ENCODE peak calls at places on chromosome 14, in seven cellular contexts. P, I, N, F, L, O and V are unnamed samples. For H3K27me3, the result is how much of the 10 kb centered on the place peaks cover.

GRCh38 chr14:30252800-30253425 is 306.0 kb upstream of the G2E3 start:
- DNase-seq in O (no peak), F (no peak), N (no peak), L (no peak), I (no peak), P (no peak), V (peak)

GRCh38 chr14:56224691-56225681 is 106.8 kb downstream of the PELI2 start:
- DNase-seq in L (peak), F (no peak), I (no peak), P (no peak), O (no peak), N (no peak), V (no peak)

GRCh38 chr14:74649673-74650072 is 37.6 kb upstream of the LTBP2 start:
- DNase-seq in F (no peak), I (peak), L (no peak), N (no peak), O (no peak), P (no peak), V (peak)

GRCh38 chr14:49218436-49219092 is 367.6 kb downstream of the RPS29 start:
- DNase-seq in L (no peak), I (no peak), O (no peak), N (no peak), F (no peak), P (no peak), V (no peak)

GRCh38 chr14:33564774-33565630 is 385.9 kb downstream of the EGLN3 start:
- DNase-seq in F (no peak), N (no peak), I (no peak), P (no peak), O (no peak), L (no peak), V (peak)

GRCh38 chr14:79656086-79656485 is 555.2 kb downstream of the DIO2 start:
- DNase-seq in F (no peak), P (no peak), N (no peak), I (no peak), L (no peak), O (no peak), V (no peak)

GRCh38 chr14:58805605-58806358 is 168.0 kb downstream of the DACT1 start:
- DNase-seq in P (no peak), F (no peak), I (no peak), O (no peak), N (no peak), L (no peak), V (no peak)

GRCh38 chr14:98501335-98501734 is 770.7 kb downstream of the BCL11B start:
- DNase-seq in P (no peak), F (no peak), O (no peak), N (no peak), I (no peak), L (no peak), V (peak)

GRCh38 chr14:22887990-22888378 is 5.0 kb downstream of the REM2 start:
- DNase-seq in O (no peak), L (no peak), F (no peak), I (no peak), N (no peak), P (no peak), V (no peak)

GRCh38 chr14:22226381-22226780 is 362.6 kb downstream of the DAD1 start:
- DNase-seq in P (no peak), N (no peak), L (no peak), F (no peak), I (no peak), O (no peak), V (peak)

GRCh38 chr14:95480109-95480886 is 36.2 kb downstream of the SYNE3 start:
- DNase-seq in O (peak), F (no peak), I (peak), L (no peak), P (no peak), N (peak), V (no peak)

GRCh38 chr14:50619569-50620141 is 48.5 kb downstream of the SAV1 start:
- DNase-seq in O (no peak), N (no peak), F (no peak), L (no peak), I (no peak), P (no peak), V (peak)

GRCh38 chr14:29906256-29906885 is 21.3 kb downstream of the PRKD1 start:
- DNase-seq in F (no peak), N (no peak), P (no peak), I (peak), L (peak), O (no peak), V (peak)

GRCh38 chr14:71487941-71488340 is 444.3 kb upstream of the RGS6 start:
- DNase-seq in N (no peak), F (no peak), I (no peak), O (no peak), P (no peak), L (no peak), V (no peak)

GRCh38 chr14:97412933-97413574 is 615.9 kb downstream of the VRK1 start:
- DNase-seq in I (no peak), P (no peak), O (no peak), F (no peak), N (no peak), L (no peak), V (no peak)

GRCh38 chr14:95233702-95234241 is 76.4 kb upstream of the DICER1 start:
- DNase-seq in F (no peak), I (no peak), P (no peak), L (peak), O (no peak), N (peak), V (no peak)

GRCh38 chr14:52348796-52349195 is 34.7 kb downstream of the PTGER2 start:
- DNase-seq in O (no peak), N (no peak), L (no peak), P (no peak), F (no peak), I (no peak), V (peak)

GRCh38 chr14:90461425-90461824 is 64.6 kb downstream of the CALM1 start:
- DNase-seq in O (no peak), P (no peak), L (no peak), N (no peak), F (no peak), I (no peak), V (no peak)

GRCh38 chr14:94217116-94217515 is 43.0 kb downstream of the PPP4R4 start:
- DNase-seq in F (no peak), N (no peak), P (no peak), L (no peak), O (no peak), I (peak), V (no peak)

GRCh38 chr14:94754391-94754942 is 15.4 kb downstream of the GSC start:
- DNase-seq in N (no peak), L (no peak), P (no peak), O (peak), I (no peak), F (no peak), V (no peak)

GRCh38 chr14:92253381-92253894 is 69.5 kb upstream of the SLC24A4 start:
- DNase-seq in L (no peak), F (no peak), N (no peak), P (no peak), I (peak), O (no peak), V (no peak)
- TF ChIP-seq CTCF in L (no peak), F (no peak), N (no peak), P (no peak), I (no peak), O (no peak), V (no peak)

DNA sequence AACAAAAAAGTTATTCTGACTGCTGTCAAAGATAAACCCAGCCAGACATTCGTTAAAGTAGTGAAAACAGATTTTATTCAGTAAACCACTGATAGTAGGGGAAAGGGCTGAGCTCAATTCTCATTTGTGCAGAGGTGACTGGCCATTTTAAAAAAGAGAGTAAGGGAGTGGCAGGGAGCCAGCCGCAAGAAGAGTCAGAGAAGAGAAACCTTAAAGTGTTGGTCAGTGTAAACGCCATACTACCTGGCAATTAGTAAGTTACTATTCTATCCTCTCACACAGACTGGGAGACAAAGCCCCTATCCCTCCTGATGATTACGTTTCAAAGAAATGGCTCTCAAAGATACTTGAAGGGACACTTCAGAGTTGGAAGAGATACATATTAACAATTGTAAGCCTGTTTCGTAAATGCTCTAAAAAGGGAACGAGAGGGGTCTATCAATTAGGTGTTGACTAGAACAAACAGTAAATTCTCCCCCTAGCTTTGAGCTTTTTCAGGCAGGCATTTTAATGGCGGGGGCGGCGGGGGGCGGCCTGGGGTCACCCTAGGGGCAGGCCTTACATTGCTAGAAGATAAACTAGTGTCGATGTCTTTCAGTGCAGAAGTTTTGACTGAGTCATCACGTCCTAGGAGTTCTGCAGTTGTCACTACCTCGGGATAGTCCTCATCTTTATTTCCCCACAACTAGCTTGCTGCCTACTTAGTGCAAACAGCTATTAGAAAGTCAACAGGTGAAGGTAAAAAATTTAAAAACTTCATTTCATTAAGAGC is 1.8 kb downstream of the ATP6V1D start:
- DNase-seq in P (no peak), F (no peak), N (no peak), L (no peak), O (no peak), I (no peak), V (peak)
- H3K4me3 ChIP-seq in P (peak), F (no peak), N (peak), L (peak), O (no peak), I (peak), V (peak)

GRCh38 chr14:41548666-41549065 is 58.0 kb upstream of the LRFN5 start:
- DNase-seq in P (no peak), L (no peak), F (no peak), I (no peak), O (no peak), N (no peak), V (no peak)
- H3K27me3 ChIP-seq in P (under half), L (under half), F (under half), I (under half), O (under half), N (under half), V (under half)

GRCh38 chr14:82855912-82856381 is 1322.3 kb upstream of the SEL1L start:
- DNase-seq in I (no peak), O (no peak), F (no peak), N (no peak), L (no peak), P (no peak), V (peak)

GRCh38 chr14:82854851-82855250 is 1321.2 kb upstream of the SEL1L start:
- DNase-seq in P (no peak), N (no peak), F (no peak), L (no peak), I (no peak), O (no peak), V (no peak)

DNA sequence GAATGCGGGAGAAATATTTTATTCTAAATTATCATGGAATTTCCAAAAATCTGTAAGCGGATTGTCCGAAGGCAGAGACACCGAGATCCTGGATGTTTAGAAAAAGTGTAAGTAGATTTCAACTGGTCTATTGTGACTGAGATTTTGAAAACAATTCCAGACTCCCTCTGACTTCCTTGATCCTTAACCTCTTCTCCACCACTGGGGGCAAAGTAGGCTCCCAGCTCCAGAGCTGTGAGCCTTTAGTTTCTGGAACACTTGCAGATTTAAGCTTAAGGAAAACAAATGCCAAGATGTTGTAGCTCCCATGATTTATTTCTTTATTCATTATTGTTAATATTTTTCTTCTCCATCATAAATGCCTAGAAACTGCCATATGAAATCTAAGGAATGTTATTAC is 1320.5 kb upstream of the SEL1L start:
- DNase-seq in F (no peak), O (no peak), N (no peak), I (no peak), L (no peak), P (no peak), V (no peak)
- TF ChIP-seq CTCF in F (no peak), O (no peak), N (no peak), I (no peak), L (no peak), P (no peak), V (no peak)

DNA sequence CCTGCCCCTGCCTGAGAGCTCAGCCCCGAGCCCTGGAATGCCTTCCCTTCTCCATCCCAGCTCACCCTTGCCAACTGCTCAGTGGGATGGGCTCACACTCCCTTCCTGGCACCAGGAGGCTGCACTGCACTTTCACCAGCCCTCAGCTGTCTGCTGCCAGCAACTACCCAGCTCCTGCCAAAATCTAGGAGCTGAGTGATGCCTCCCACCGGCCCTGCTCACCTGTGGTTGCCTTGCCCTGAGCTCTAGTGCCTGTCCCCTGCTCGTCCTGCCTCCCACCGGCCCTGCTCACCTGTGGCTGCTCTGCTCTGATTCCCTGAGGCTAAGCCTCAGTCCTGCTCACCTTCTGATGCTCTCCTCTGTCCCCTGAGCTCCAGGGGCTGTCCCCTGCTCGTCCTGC is 119.8 kb downstream of the TMEM121 start:
- DNase-seq in L (no peak), I (peak), F (no peak), N (no peak), P (no peak), O (no peak), V (no peak)
- H3K4me3 ChIP-seq in L (no peak), I (no peak), F (no peak), N (no peak), P (no peak), O (no peak), V (no peak)

GRCh38 chr14:68391292-68392014 is 401.4 kb downstream of the ZFP36L1 start:
- DNase-seq in F (peak), L (no peak), N (peak), P (no peak), I (peak), O (no peak), V (no peak)
- H3K27me3 ChIP-seq in F (under half), L (under half), N (under half), P (under half), I (under half), O (under half), V (under half)

DNA sequence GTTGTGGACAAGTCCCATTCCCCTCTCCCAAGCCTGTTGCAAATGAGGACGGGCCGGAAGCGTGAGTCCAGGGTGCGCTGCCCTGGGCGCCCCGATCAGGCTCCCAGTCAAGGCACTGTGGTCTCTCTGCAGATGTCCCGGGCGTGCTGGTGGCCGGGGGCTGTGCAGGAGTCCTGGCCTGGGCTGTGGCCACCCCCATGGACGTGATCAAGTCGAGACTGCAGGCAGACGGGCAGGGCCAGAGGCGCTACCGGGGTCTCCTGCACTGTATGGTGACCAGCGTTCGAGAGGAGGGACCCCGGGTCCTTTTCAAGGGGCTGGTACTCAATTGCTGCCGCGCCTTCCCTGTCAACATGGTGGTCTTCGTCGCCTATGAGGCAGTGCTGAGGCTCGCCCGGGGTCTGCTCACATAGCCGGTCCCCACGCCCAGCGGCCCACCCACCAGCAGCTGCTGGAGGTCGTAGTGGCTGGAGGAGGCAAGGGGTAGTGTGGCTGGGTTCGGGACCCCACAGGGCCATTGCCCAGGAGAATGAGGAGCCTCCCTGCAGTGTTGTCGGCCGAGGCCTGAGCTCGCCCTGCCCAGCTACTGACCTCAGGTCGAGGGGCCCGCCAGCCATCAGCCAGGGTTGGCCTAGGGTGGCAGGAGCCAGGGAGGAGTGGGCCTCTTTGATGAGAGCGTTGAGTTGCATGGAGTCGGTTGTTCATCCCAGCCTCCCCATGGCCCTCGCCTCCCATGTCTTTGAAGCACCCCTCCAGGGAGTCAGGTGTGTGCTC is 6.3 kb downstream of the SLC25A47 start:
- DNase-seq in P (no peak), O (no peak), N (no peak), I (peak), L (no peak), F (no peak), V (no peak)
- TF ChIP-seq CTCF in P (no peak), O (no peak), N (no peak), I (no peak), L (no peak), F (no peak), V (no peak)

GRCh38 chr14:77140343-77140936 is 1.2 kb downstream of the ZDHHC22 start:
- DNase-seq in I (no peak), F (no peak), O (no peak), L (no peak), P (no peak), N (no peak), V (no peak)
- H3K4me3 ChIP-seq in I (no peak), F (no peak), O (peak), L (peak), P (peak), N (no peak), V (no peak)

GRCh38 chr14:36588119-36588518 is 5.7 kb upstream of the NKX2-8 start:
- DNase-seq in I (no peak), O (no peak), N (no peak), F (no peak), L (no peak), P (no peak), V (no peak)
- H3K27me3 ChIP-seq in I (under half), O (half or more), N (under half), F (under half), L (under half), P (under half), V (under half)

GRCh38 chr14:104023325-104024055 is 62.0 kb upstream of the ASPG start:
- DNase-seq in L (no peak), F (no peak), I (no peak), O (no peak), P (no peak), N (no peak), V (no peak)

GRCh38 chr14:104025481-104025975 is 60.0 kb upstream of the ASPG start:
- DNase-seq in O (no peak), F (no peak), I (no peak), L (no peak), N (no peak), P (no peak), V (no peak)

GRCh38 chr14:104030958-104031357 is 54.5 kb upstream of the ASPG start:
- DNase-seq in L (no peak), N (no peak), I (no peak), P (no peak), F (no peak), O (no peak), V (no peak)

GRCh38 chr14:104031384-104031783 is 54.1 kb upstream of the ASPG start:
- DNase-seq in F (no peak), O (no peak), P (no peak), N (no peak), I (no peak), L (no peak), V (no peak)

DNA sequence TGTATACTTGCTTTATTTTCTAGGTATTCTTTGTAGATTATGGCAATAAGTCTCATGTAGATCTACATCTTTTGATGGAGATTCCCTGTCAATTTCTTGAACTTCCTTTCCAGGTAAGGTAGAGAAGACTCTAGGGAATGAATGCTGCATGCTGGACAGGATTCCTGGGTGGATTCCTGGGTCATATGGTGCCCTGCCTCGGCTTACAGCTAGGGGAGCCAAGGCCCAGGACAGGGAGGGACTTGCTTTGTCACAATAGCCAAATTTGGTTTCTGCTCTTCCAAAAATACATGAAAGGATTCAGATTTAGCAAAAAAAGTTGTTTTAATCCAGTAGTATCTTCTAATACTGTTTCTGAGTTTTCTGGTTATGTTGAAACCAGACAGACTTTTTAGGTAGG is 59.5 kb upstream of the ASPG start:
- DNase-seq in I (no peak), N (no peak), P (no peak), F (no peak), L (no peak), O (no peak), V (no peak)
- TF ChIP-seq CTCF in I (no peak), N (no peak), P (no peak), F (no peak), L (no peak), O (no peak), V (no peak)